ENCODE peak calls at places on chromosome 2, in six cellular contexts. W, M, C, Y, P and I are unnamed samples.

GRCh38 chr2:11121099-11121822 is 34.0 kb upstream of the SLC66A3 start:
- DNase-seq in P (peak), Y (no peak), M (no peak), C (no peak), W (no peak), I (no peak)

GRCh38 chr2:111202266-111203040 is 81.7 kb downstream of the BCL2L11 start:
- DNase-seq in W (no peak), M (no peak), P (no peak), C (no peak), Y (no peak), I (no peak)

GRCh38 chr2:127024769-127025356 is 82.1 kb downstream of the BIN1 start:
- DNase-seq in Y (no peak), M (no peak), P (no peak), W (peak), C (no peak), I (no peak)

GRCh38 chr2:105787376-105788318 is 42.9 kb downstream of the NCK2 start:
- DNase-seq in P (no peak), C (no peak), M (no peak), W (no peak), Y (no peak), I (peak)

GRCh38 chr2:236089271-236090026 is 78.7 kb downstream of the GBX2 start:
- DNase-seq in W (no peak), Y (no peak), P (peak), M (no peak), C (no peak), I (no peak)

GRCh38 chr2:230893881-230894781 is 29.4 kb downstream of the ITM2C start:
- DNase-seq in W (no peak), C (no peak), M (no peak), P (peak), Y (no peak), I (peak)

GRCh38 chr2:28420717-28421116 is 28.1 kb downstream of the FOSL2 start:
- DNase-seq in C (no peak), Y (no peak), W (no peak), M (no peak), P (peak), I (no peak)

GRCh38 chr2:33275689-33276444 is 200.6 kb upstream of the RASGRP3 start:
- DNase-seq in P (no peak), M (no peak), Y (peak), W (no peak), C (no peak), I (peak)

GRCh38 chr2:8204691-8205090 is 477.2 kb upstream of the ID2 start:
- DNase-seq in P (no peak), M (no peak), Y (no peak), C (no peak), W (no peak), I (peak)